ENCODE peak calls at places on chromosomes 1 and 21, in five cellular contexts. R is bronchial epithelial cell, O is kidney epithelial cell, L is cardiac fibroblast, E is hepatocyte. F is an unnamed sample.

GRCh38 chr21:46369520-46370235 is 45.7 kb downstream of the PCNT start:
- DNase-seq in E (no peak), L (no peak), R (no peak), O (no peak), F (peak)

GRCh38 chr1:150963535-150964489 is 10.8 kb downstream of the CERS2 start:
- DNase-seq in R (no peak), E (no peak), O (no peak), L (no peak), F (no peak)

GRCh38 chr1:57422271-57423134 is 1.4 kb downstream of the DAB1 start:
- DNase-seq in E (peak), O (no peak), L (peak), R (no peak), F (no peak)

GRCh38 chr1:203450541-203451149 is 25.0 kb upstream of the PRELP start:
- DNase-seq in E (no peak), L (no peak), R (no peak), O (no peak), F (no peak)

GRCh38 chr1:183205196-183205781 is 19.2 kb downstream of the LAMC2 start:
- DNase-seq in E (no peak), O (no peak), R (peak), L (peak), F (no peak)

GRCh38 chr21:39087238-39087975 is 95.8 kb downstream of the PSMG1 start:
- DNase-seq in R (no peak), L (no peak), E (no peak), O (no peak), F (no peak)

GRCh38 chr1:98364544-98364943 is 297.0 kb upstream of the SNX7 start:
- DNase-seq in O (no peak), E (no peak), R (no peak), L (no peak), F (no peak)

GRCh38 chr1:151058682-151059341 is 610 bp downstream of the CDC42SE1 start:
- DNase-seq in O (no peak), E (peak), R (peak), L (peak), F (no peak)

GRCh38 chr1:168945870-168946269 is 160.6 kb upstream of the ATP1B1 start:
- DNase-seq in R (no peak), E (peak), O (no peak), L (no peak), F (no peak)

GRCh38 chr21:42474043-42474831 is 21.8 kb downstream of the RSPH1 start:
- DNase-seq in O (peak), E (peak), R (peak), L (peak), F (peak)

GRCh38 chr1:230823421-230823820 is 44.9 kb downstream of the C1orf198 start:
- DNase-seq in O (no peak), L (no peak), E (no peak), R (no peak), F (no peak)

GRCh38 chr1:6222644-6223043 is 13.1 kb downstream of the ICMT start:
- DNase-seq in L (peak), R (no peak), E (peak), O (no peak), F (no peak)

GRCh38 chr1:91775227-91775626 is 110.7 kb downstream of the TGFBR3 start:
- DNase-seq in L (no peak), R (no peak), O (no peak), E (no peak), F (no peak)

GRCh38 chr1:31798086-31798432 is 17.8 kb downstream of the SPOCD1 start:
- DNase-seq in L (no peak), E (no peak), R (no peak), O (no peak), F (no peak)

GRCh38 chr1:67879485-67879884 is 46.2 kb upstream of the GNG12 start:
- DNase-seq in R (no peak), O (no peak), L (no peak), E (no peak), F (no peak)

GRCh38 chr1:110059133-110059863 is 11.2 kb downstream of the ALX3 start:
- DNase-seq in L (no peak), R (no peak), E (no peak), O (no peak), F (no peak)

GRCh38 chr1:228989992-228990827 is 254.9 kb downstream of the RHOU start:
- DNase-seq in L (no peak), E (peak), R (no peak), O (peak), F (no peak)

GRCh38 chr1:17439250-17440073 is at the start of gene RCC2:
- DNase-seq in R (peak), E (peak), O (no peak), L (peak), F (peak)

GRCh38 chr1:160768295-160768657 is 27.7 kb upstream of the LY9 start:
- DNase-seq in O (no peak), E (no peak), L (peak), R (peak), F (peak)

GRCh38 chr1:50968884-50969610 is 998 bp upstream of the CDKN2C start:
- DNase-seq in R (peak), O (no peak), L (peak), E (peak), F (peak)

GRCh38 chr1:74485622-74486021 is 26.8 kb downstream of the LRRC53 start:
- DNase-seq in E (no peak), L (no peak), O (no peak), R (no peak), F (no peak)

GRCh38 chr1:163661386-163661785 is 339.6 kb downstream of the NUF2 start:
- DNase-seq in R (no peak), L (no peak), O (no peak), E (no peak), F (no peak)

GRCh38 chr1:17287377-17287776 is 20.6 kb upstream of the PADI4 start:
- DNase-seq in R (peak), O (no peak), L (peak), E (no peak), F (no peak)

GRCh38 chr1:182339684-182340083 is 51.9 kb downstream of the GLUL start:
- DNase-seq in L (no peak), R (no peak), O (no peak), E (no peak), F (no peak)

GRCh38 chr1:207748737-207749528 is 2.9 kb upstream of the CD46 start:
- DNase-seq in E (no peak), O (no peak), R (peak), L (no peak), F (no peak)

GRCh38 chr1:31739281-31739853 is 24.8 kb downstream of the ADGRB2 start:
- DNase-seq in E (peak), R (peak), O (no peak), L (no peak), F (peak)

GRCh38 chr1:50605186-50605875 is 182.1 kb upstream of the DMRTA2 start:
- DNase-seq in L (peak), O (peak), R (peak), E (peak), F (peak)

GRCh38 chr1:154661110-154661509 is 53.1 kb upstream of the ADAR start:
- DNase-seq in L (no peak), R (peak), O (no peak), E (no peak), F (peak)
- TF ChIP-seq CTCF in L (no peak), R (no peak), O (no peak), E (no peak), F (no peak)

GRCh38 chr1:205344010-205344808 is 12.5 kb downstream of the KLHDC8A start:
- DNase-seq in R (no peak), L (no peak), E (peak), O (no peak), F (no peak)
- H3K4me3 ChIP-seq in R (peak), L (peak), E (peak), O (peak), F (no peak)

DNA sequence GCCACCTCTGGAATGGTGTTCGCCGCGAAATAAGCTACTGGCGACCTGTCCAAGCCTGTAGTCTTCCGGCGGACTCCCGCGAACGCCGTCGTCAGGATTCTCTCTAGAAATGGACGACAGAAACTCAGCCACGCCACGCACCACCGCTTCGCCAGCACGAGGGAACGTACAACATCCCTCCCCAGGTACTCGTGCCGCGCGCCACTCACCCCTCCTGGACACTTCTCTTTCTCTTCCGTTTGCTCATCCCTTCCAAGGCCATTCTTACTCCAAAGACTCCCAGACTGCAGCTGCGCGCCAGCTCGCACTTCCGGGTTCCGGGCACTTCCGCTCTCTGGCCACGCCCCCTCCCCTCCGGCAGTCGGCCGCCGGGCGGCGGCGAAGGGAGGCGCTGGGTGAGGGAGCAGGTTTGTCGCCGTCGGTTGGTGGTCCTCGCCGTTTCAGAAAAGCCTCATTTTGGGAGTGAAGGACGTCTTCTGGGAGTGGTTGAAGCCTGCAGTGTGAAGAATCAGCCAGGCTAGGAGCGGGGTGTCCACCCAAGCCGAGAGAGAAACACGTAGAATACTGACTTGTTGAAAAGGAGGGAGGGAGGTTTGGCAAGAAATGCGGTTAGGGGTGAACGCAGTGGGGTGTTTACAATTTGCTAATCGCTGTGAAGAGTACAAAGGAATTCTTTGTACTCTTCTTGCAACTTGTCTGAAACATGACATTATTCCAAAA is at the start of gene RBM34:
- DNase-seq in E (peak), R (peak), O (peak), L (peak), F (peak)
- TF ChIP-seq CTCF in E (no peak), R (peak), O (no peak), L (peak), F (no peak)

DNA sequence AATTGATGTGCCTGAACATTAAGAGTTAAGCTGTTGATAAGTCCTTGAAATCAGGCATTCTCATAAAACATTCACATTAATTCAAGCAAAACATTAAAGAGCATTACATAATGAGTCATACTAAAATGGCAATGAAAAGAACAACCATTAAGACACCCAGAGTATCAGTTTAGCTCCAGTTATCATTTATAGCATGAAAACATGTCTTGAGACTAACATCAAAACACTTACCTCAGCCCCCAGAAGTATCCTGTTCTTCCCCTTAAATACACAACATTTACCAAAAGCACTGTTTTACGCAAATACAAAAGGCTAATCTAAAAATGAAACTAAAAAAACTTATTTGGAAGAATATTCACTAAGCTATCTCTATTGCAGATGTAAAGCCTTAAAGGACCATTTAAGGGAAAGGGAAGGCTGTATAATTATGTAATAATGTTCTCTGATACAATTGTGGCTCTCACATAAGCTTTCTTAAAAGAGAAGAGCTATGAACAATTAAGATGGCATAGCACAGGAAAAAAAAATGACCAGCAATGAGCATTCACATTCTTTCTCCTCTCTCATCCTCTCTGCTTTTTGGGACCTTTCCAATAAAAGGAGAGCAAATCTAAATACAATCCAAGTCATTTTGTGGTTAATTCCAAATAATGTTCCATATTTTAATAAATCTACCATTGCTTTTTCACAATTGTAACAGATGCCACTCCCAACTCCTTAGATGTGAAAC is 23.7 kb downstream of the SMYD3 start:
- DNase-seq in E (no peak), R (peak), O (no peak), L (peak), F (peak)
- H3K4me3 ChIP-seq in E (no peak), R (no peak), O (no peak), L (no peak), F (no peak)

GRCh38 chr1:86084998-86085397 is 71.6 kb downstream of the COL24A1 start:
- DNase-seq in L (no peak), E (no peak), R (no peak), O (no peak), F (no peak)

GRCh38 chr1:86085741-86086411 is 70.7 kb downstream of the COL24A1 start:
- DNase-seq in O (no peak), E (no peak), L (no peak), R (no peak), F (peak)

GRCh38 chr1:86082183-86082582 is 74.4 kb downstream of the COL24A1 start:
- DNase-seq in L (no peak), E (no peak), O (no peak), R (peak), F (no peak)
- TF ChIP-seq CTCF in L (peak), E (no peak), O (peak), R (no peak), F (no peak)

DNA sequence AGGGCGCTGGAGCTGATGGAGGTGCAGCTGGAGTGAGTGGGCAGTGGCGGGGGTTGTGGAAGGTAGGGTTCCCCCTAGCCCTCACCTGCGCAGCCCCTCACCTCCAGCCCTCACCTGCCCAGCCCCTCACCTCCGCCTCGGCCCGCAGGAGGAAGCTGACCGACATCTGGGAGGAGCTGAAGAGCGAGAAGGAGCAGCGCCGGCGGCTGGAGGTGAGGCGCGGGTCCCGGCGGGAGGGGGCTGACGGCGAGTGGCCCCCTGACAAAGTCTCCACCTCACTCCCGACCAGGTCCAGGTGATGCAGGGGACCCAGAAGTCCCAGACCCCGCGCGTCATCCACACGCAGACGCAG is 2.7 kb downstream of the EVA1B start:
- DNase-seq in L (no peak), E (no peak), R (no peak), O (no peak), F (no peak)
- H3K4me3 ChIP-seq in L (peak), E (peak), R (no peak), O (no peak), F (no peak)

F was measured in GM12865.